ENCODE peak calls at places on chromosomes 6 and 20, in six cellular contexts. K, Y, M, P, Q and S are unnamed samples.

GRCh38 chr20:1809611-1810510 is 85.3 kb upstream of the SIRPA start:
- DNase-seq in M (no peak), K (no peak), Y (no peak), P (no peak), Q (no peak), S (peak)

GRCh38 chr6:33670086-33670660 is 41.3 kb downstream of the UQCC2 start:
- DNase-seq in K (no peak), P (no peak), M (no peak), Q (no peak), Y (no peak), S (no peak)

GRCh38 chr6:36469946-36470345 is 27.1 kb downstream of the KCTD20 start:
- DNase-seq in K (no peak), M (no peak), Y (no peak), Q (no peak), P (no peak), S (no peak)

GRCh38 chr6:14817068-14817467 is 428.8 kb upstream of the JARID2 start:
- DNase-seq in Y (no peak), Q (no peak), P (no peak), M (no peak), K (no peak), S (no peak)

GRCh38 chr6:32190054-32190945 is at the start of gene PBX2:
- DNase-seq in M (peak), Q (peak), P (peak), Y (peak), K (peak), S (peak)

GRCh38 chr20:64106981-64107735 is at the start of gene NPBWR2:
- DNase-seq in P (no peak), K (no peak), Y (peak), M (no peak), Q (peak), S (no peak)

GRCh38 chr6:96276326-96276725 is 245.3 kb upstream of the UFL1 start:
- DNase-seq in Q (no peak), K (no peak), P (no peak), M (no peak), Y (no peak), S (no peak)

GRCh38 chr20:62503414-62504178 is 27.8 kb upstream of the GATA5 start:
- DNase-seq in P (no peak), Y (no peak), M (no peak), K (no peak), Q (no peak), S (no peak)

GRCh38 chr6:1461207-1461606 is 71.8 kb downstream of the FOXF2 start:
- DNase-seq in M (peak), K (no peak), Y (no peak), Q (no peak), P (no peak), S (peak)

GRCh38 chr6:21707527-21707926 is 114.0 kb downstream of the SOX4 start:
- DNase-seq in K (no peak), Y (no peak), P (no peak), Q (no peak), M (no peak), S (no peak)

GRCh38 chr6:168451805-168452204 is 10.8 kb downstream of the SMOC2 start:
- DNase-seq in Q (no peak), Y (no peak), M (no peak), P (no peak), K (no peak), S (no peak)

GRCh38 chr20:3146732-3147341 is 12.8 kb downstream of the FASTKD5 start:
- DNase-seq in P (no peak), M (no peak), Q (no peak), Y (no peak), K (no peak), S (no peak)

GRCh38 chr20:17666491-17666890 is 15.6 kb downstream of the RRBP1 start:
- DNase-seq in P (no peak), Y (no peak), M (peak), Q (no peak), K (no peak), S (no peak)

GRCh38 chr20:50111120-50111828 is 1.7 kb downstream of the UBE2V1 start:
- DNase-seq in M (peak), K (no peak), P (no peak), Y (peak), Q (peak), S (peak)

GRCh38 chr6:147448212-147448611 is 60.3 kb upstream of the SAMD5 start:
- DNase-seq in Y (no peak), P (no peak), M (no peak), K (no peak), Q (no peak), S (no peak)

GRCh38 chr20:47286681-47287080 is 69.8 kb downstream of the ZMYND8 start:
- DNase-seq in Y (no peak), Q (no peak), K (no peak), P (no peak), M (no peak), S (no peak)

GRCh38 chr20:46951405-46951804 is 56.8 kb downstream of the EYA2 start:
- DNase-seq in Q (no peak), P (no peak), Y (peak), K (no peak), M (no peak), S (no peak)

GRCh38 chr20:12166053-12166717 is 248.5 kb downstream of the BTBD3 start:
- DNase-seq in K (no peak), Y (no peak), M (peak), P (no peak), Q (no peak), S (peak)

GRCh38 chr20:1892122-1892385 is 3.2 kb upstream of the SIRPA start:
- DNase-seq in Q (no peak), P (no peak), K (peak), M (no peak), Y (no peak), S (no peak)

GRCh38 chr6:13764996-13765395 is 49.4 kb downstream of the MCUR1 start:
- DNase-seq in P (no peak), Y (no peak), M (no peak), K (no peak), Q (no peak), S (no peak)